ENCODE peak calls at places on chromosomes 11 and 22, in ten cellular contexts. O is T-helper 2 cell; G is HEK293T; B is GM23248; N is mesothelial cell of epicardium; F is spleen; T is A172; D is activated naive CD8-positive, alpha-beta T cell treated with anti-CD3 and anti-CD28 coated beads for 36 hours; W is mammary epithelial cell; A is endothelial cell. M is an unnamed sample.

GRCh38 chr11:124086447-124086846 is 28.8 kb upstream of the VWA5A start:
- DNase-seq in F (no peak), W (no peak), N (no peak), G (peak; percentile 23), D (no peak), A (peak; percentile 25), B (no peak), O (no peak), T (no peak), M (no peak)

GRCh38 chr11:2929880-2930704 is 872 bp upstream of the PHLDA2 start:
- DNase-seq in W (peak; percentile 69), N (no peak), O (no peak), F (peak; percentile 82), A (peak; percentile 38), T (peak; percentile 75), D (peak; percentile 66), G (peak; percentile 32), B (peak; percentile 71), M (no peak)

GRCh38 chr11:14809466-14809865 is 82.6 kb downstream of the CYP2R1 start:
- DNase-seq in D (no peak), O (no peak), A (no peak), N (no peak), T (no peak), W (no peak), G (no peak), F (no peak), B (peak; percentile 1), M (peak; percentile 36)

GRCh38 chr11:66317322-66317765 is 500 bp upstream of the CD248 start:
- DNase-seq in N (no peak), F (peak; percentile 87), W (no peak), T (no peak), B (peak; percentile 83), G (no peak), D (peak; percentile 61), O (no peak), A (no peak), M (peak; percentile 70)

GRCh38 chr22:46829140-46829891 is 66.9 kb downstream of the TBC1D22A start:
- DNase-seq in W (peak; percentile 42), G (no peak), O (no peak), A (no peak), D (no peak), B (peak; percentile 94), N (no peak), T (peak; percentile 88), F (no peak), M (no peak)

GRCh38 chr22:46074771-46075551 is 75.4 kb upstream of the PPARA start:
- DNase-seq in A (no peak), O (no peak), N (no peak), B (peak; percentile 56), W (peak; percentile 42), T (no peak), G (no peak), D (no peak), F (peak; percentile 71), M (no peak)

GRCh38 chr22:49181942-49182341 is 645.7 kb downstream of the BRD1 start:
- DNase-seq in F (peak; percentile 62), O (no peak), G (no peak), N (no peak), B (no peak), W (no peak), D (no peak), T (no peak), A (no peak), M (no peak)

GRCh38 chr11:66745356-66746235 is 16.6 kb upstream of the SPTBN2 start:
- DNase-seq in A (no peak), W (peak; percentile 40), B (peak; percentile 32), G (no peak), O (peak; percentile 15), T (peak; percentile 21), N (no peak), F (peak; percentile 85), D (peak; percentile 44), M (no peak)

GRCh38 chr11:97815667-97816066 is 1205.1 kb upstream of the CNTN5 start:
- DNase-seq in A (no peak), D (no peak), F (no peak), B (no peak), T (no peak), W (no peak), G (no peak), N (no peak), O (no peak), M (no peak)

GRCh38 chr11:127451852-127452251 is 451.3 kb upstream of the KIRREL3 start:
- DNase-seq in W (no peak), B (no peak), N (no peak), F (no peak), A (no peak), G (no peak), O (no peak), T (no peak), D (no peak), M (no peak)

GRCh38 chr11:113725411-113725810 is 19.3 kb upstream of the TMPRSS5 start:
- DNase-seq in N (no peak), O (no peak), W (no peak), A (no peak), B (peak; percentile 4), F (no peak), T (no peak), G (no peak), D (no peak), M (no peak)

GRCh38 chr11:46800177-46800576 is 45.9 kb downstream of the CKAP5 start:
- DNase-seq in G (no peak), A (no peak), W (no peak), F (no peak), N (no peak), T (no peak), O (no peak), D (no peak), B (peak; percentile 9), M (no peak)

GRCh38 chr11:33507967-33508366 is 192.7 kb downstream of the C11orf91 start:
- DNase-seq in N (no peak), D (no peak), B (peak; percentile 59), T (no peak), A (no peak), F (no peak), O (no peak), W (peak; percentile 29), G (peak; percentile 32), M (peak; percentile 8)